ENCODE peak calls at places on chromosomes 5 and 9, in five cellular contexts. B, N, Q, K and Y are unnamed samples.

GRCh38 chr9:78676623-78677022 is 379.7 kb downstream of the PSAT1 start:
- DNase-seq in Q (no peak), K (no peak), N (peak; percentile 76), B (no peak), Y (no peak)

GRCh38 chr9:120693609-120694008 is 20.7 kb downstream of the MEGF9 start:
- DNase-seq in Q (no peak), K (no peak), B (no peak), N (peak; percentile 60), Y (no peak)

GRCh38 chr9:3893519-3893918 is 367.7 kb upstream of the RFX3 start:
- DNase-seq in B (no peak), Q (no peak), N (no peak), K (no peak), Y (no peak)

GRCh38 chr5:83636141-83636540 is 84.5 kb downstream of the HAPLN1 start:
- DNase-seq in N (peak; percentile 13), B (no peak), K (no peak), Q (no peak), Y (no peak)

GRCh38 chr9:136159851-136160250 is 41.2 kb upstream of the TMEM250 start:
- DNase-seq in K (no peak), N (no peak), B (no peak), Q (no peak), Y (no peak)

GRCh38 chr9:117448066-117448465 is 33.2 kb upstream of the ASTN2 start:
- DNase-seq in N (no peak), Q (no peak), B (no peak), K (no peak), Y (no peak)

GRCh38 chr5:52748590-52748989 is 39.1 kb upstream of the ITGA1 start:
- DNase-seq in B (no peak), K (no peak), N (no peak), Q (no peak), Y (no peak)

GRCh38 chr9:123687246-123687721 is 242.6 kb downstream of the DENND1A start:
- DNase-seq in B (no peak), N (no peak), K (no peak), Q (no peak), Y (no peak)

GRCh38 chr5:177447066-177447610 is 524 bp downstream of the PRR7 start:
- DNase-seq in K (peak; percentile 70), Q (peak; percentile 70), N (peak; percentile 25), B (peak; percentile 76), Y (peak; percentile 73)

GRCh38 chr9:93259490-93260289 is 75.8 kb downstream of the WNK2 start:
- DNase-seq in N (no peak), K (peak; percentile 3), B (peak; percentile 35), Q (no peak), Y (peak; percentile 61)

GRCh38 chr5:40689442-40689841 is 9.7 kb downstream of the PTGER4 start:
- DNase-seq in N (peak; percentile 98), B (no peak), Q (no peak), K (no peak), Y (no peak)

GRCh38 chr5:77957081-77957480 is 180.9 kb upstream of the TBCA start:
- DNase-seq in N (no peak), B (no peak), K (no peak), Q (no peak), Y (no peak)

DNA sequence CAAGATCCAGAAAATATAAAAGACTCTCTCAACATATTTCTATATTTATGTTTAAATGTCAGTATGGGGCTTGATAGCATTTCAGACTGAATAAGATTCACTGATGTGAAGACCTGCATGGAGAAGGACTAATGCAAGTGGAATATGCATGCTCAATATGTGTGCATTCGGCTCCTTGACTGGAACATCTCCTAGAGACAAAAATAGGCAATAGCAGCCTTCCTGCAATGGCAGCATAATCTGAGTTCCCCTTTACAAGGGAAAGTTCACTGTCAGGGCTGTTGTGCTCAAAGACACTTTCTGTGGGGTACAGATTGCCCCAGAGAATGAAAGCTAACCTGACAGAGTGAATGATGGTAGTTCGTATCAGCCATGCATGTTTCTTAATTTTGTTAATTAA is 42.4 kb downstream of the STARD4 start:
- DNase-seq in B (no peak), K (no peak), N (no peak), Q (no peak), Y (no peak)
- TF ChIP-seq CTCF in B (no peak), K (no peak), N (peak; percentile 10), Q (no peak), Y (no peak)

GRCh38 chr9:121876212-121876611 is 216.9 kb downstream of the TTLL11 start:
- DNase-seq in K (no peak), Q (no peak), B (no peak), N (no peak), Y (no peak)
- H3K27ac ChIP-seq in K (no peak overlapping the region), Q (no peak overlapping the region), B (no peak overlapping the region), N (no peak overlapping the region), Y (no peak overlapping the region)

DNA sequence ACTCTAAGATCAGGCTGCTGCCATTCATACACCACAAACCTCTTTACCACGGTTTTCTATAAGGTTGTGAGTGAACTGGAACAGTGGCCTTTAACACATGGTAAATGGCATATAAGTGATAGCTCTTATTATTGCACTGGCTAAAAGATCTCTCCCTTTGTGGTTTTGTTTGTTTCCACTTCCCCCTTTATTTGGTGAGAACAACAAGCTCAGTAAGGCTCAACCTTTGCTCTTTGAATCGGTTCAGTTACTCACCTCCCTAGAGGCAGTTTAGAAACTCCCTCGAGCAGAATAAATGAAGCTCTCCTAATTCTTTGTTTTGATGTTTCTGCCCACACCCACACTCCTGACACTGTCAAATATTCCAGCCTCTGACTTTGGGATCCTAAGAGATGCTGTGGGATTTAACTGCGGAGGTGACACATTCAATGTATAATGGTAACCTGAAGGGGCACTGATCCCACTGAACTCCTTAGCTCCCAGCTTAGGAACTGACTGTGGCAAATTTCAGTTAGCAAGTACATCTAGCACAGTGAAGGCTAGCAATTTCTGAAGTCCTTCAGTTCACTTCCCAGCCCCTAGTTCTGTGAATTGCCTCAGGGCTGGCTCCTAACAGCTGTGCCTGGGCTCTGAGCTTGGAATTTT is 22.5 kb upstream of the RAD23B start:
- DNase-seq in N (no peak), B (no peak), K (no peak), Q (no peak), Y (no peak)
- H3K4me3 ChIP-seq in N (no peak overlapping the region), B (no peak overlapping the region), K (no peak overlapping the region), Q (no peak overlapping the region), Y (no peak overlapping the region)

DNA sequence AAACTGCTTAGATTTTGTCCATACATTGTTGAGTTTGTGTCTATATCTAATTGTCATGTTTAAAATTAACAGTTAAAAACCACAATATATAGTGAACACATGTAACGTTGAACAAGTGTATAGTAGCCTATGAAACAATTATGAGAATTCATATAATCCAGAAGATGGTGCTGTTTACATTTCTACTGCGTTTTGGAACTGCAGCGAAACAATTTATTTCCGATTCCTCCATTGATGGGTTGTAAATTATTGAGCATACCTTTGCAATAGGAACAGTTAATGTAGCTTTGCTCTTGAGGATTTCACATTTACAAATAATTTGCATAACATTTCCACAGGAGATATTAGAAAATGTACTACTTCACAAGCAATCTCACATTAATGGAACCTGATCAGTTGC is 411.8 kb downstream of the CDH10 start:
- DNase-seq in B (no peak), K (no peak), N (no peak), Q (no peak), Y (no peak)
- TF ChIP-seq CTCF in B (no peak), K (no peak), N (no peak), Q (no peak), Y (no peak)

GRCh38 chr9:110069326-110070248 is 138.4 kb downstream of the C9orf152 start:
- DNase-seq in B (no peak), K (peak; percentile 12), N (peak; percentile 96), Q (no peak), Y (peak; percentile 69)
- H3K27ac ChIP-seq in B (no peak overlapping the region), K (no peak overlapping the region), N (peak overlapping the region; percentile 77), Q (no peak overlapping the region), Y (peak overlapping the region; percentile 27)

GRCh38 chr5:29822499-29822898 is 1371.0 kb upstream of the CDH6 start:
- DNase-seq in N (no peak), K (no peak), B (no peak), Q (no peak), Y (no peak)
- H3K4me3 ChIP-seq in N (no peak overlapping the region), K (no peak overlapping the region), B (no peak overlapping the region), Q (no peak overlapping the region), Y (no peak overlapping the region)

GRCh38 chr5:57302164-57302563 is 128.3 kb downstream of the GPBP1 start:
- DNase-seq in B (no peak), K (no peak), Q (no peak), N (peak; percentile 56), Y (no peak)

GRCh38 chr5:57304931-57305330 is 131.1 kb downstream of the GPBP1 start:
- DNase-seq in N (no peak), Q (no peak), K (no peak), B (no peak), Y (no peak)

GRCh38 chr5:57302643-57303042 is 128.8 kb downstream of the GPBP1 start:
- DNase-seq in B (no peak), Q (no peak), N (peak; percentile 67), K (no peak), Y (no peak)

GRCh38 chr5:57306359-57306758 is 132.5 kb downstream of the GPBP1 start:
- DNase-seq in B (no peak), K (no peak), Q (no peak), N (no peak), Y (no peak)

DNA sequence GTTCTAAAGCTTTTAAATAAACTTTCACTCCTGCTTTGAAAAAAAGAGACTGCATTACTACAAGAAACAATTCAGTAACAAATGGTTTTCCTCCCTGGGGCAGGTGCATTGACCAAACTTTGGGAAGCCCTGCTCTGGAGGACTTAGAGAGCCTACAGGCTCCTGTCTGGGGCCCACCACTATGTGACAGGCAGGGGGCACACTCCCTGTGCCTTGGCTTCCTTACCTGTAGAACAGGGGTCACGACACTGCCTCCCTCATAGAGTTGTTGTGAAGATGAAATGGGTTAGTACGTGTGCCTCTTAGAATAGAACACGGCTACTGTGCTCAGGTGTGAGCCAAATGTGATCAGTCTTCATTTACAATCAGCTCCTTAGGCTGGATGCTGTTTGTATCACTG is 130.1 kb downstream of the GPBP1 start:
- DNase-seq in Q (no peak), N (no peak), K (no peak), B (no peak), Y (no peak)
- TF ChIP-seq CTCF in Q (no peak), N (peak; percentile 9), K (no peak), B (no peak), Y (no peak)

GRCh38 chr5:79590395-79590999 is 21.7 kb upstream of the TENT2 start:
- DNase-seq in Q (no peak), N (no peak), B (no peak), K (no peak), Y (no peak)

GRCh38 chr5:79585129-79585528 is 27.1 kb upstream of the TENT2 start:
- DNase-seq in K (no peak), B (no peak), Q (no peak), N (no peak), Y (no peak)

GRCh38 chr5:79588645-79589044 is 23.6 kb upstream of the TENT2 start:
- DNase-seq in N (no peak), B (no peak), Q (no peak), K (no peak), Y (no peak)
- H3K27ac ChIP-seq in N (no peak overlapping the region), B (no peak overlapping the region), Q (no peak overlapping the region), K (no peak overlapping the region), Y (no peak overlapping the region)